ENCODE peak calls at places on chromosomes 11 and 22, in nine cellular contexts. U is stimulated activated CD4-positive, alpha-beta T cell treated with anti-CD3 and anti-CD28 coated beads, Interleukin-1b, Interleukin-23, amount 100 ng/mL, for 4 hours; E is RWPE1; X is IMR-90; S is fibroblast of mammary gland; T is activated B cell treated with CpG ODN at 0.5 μM for 24 hours; F is mammary epithelial cell; I is colonic mucosa; A is sigmoid colon. G is an unnamed sample.

GRCh38 chr11:72824811-72825505 is 10.7 kb downstream of the ATG16L2 start:
- DNase-seq in E (no peak), U (no peak), X (no peak), F (no peak), T (no peak), A (no peak), I (no peak), S (no peak), G (no peak)

GRCh38 chr11:46916251-46916650 is 2.1 kb downstream of the LRP4 start:
- DNase-seq in X (no peak), A (no peak), T (no peak), E (no peak), I (no peak), S (no peak), F (no peak), U (no peak), G (peak)

GRCh38 chr11:126840201-126840886 is 160.2 kb downstream of the KIRREL3 start:
- DNase-seq in T (no peak), S (peak), X (peak), E (no peak), U (no peak), I (no peak), A (no peak), F (no peak), G (peak)

GRCh38 chr22:41589260-41589600 is 410 bp downstream of the PMM1 start:
- DNase-seq in A (peak), E (no peak), I (peak), F (peak), S (no peak), X (no peak), T (no peak), U (no peak), G (no peak)

GRCh38 chr11:17991799-17992433 is 20.9 kb downstream of the SERGEF start:
- DNase-seq in A (no peak), X (peak), S (peak), I (peak), U (peak), T (no peak), E (peak), F (peak), G (peak)

GRCh38 chr11:100619484-100619883 is 67.6 kb upstream of the ARHGAP42 start:
- DNase-seq in X (peak), A (no peak), U (no peak), F (peak), S (peak), I (no peak), T (no peak), E (no peak), G (no peak)

GRCh38 chr22:19385221-19385906 is 46.2 kb downstream of the HIRA start:
- DNase-seq in A (peak), S (no peak), I (no peak), F (no peak), U (no peak), E (no peak), X (no peak), T (no peak), G (no peak)

GRCh38 chr11:125165111-125165663 is 636 bp downstream of the PKNOX2 start:
- DNase-seq in T (peak), A (peak), X (peak), I (no peak), U (no peak), E (peak), F (peak), S (peak), G (peak)

GRCh38 chr11:61895718-61896059 is 4.3 kb upstream of the FADS3 start:
- DNase-seq in U (no peak), S (no peak), A (no peak), I (no peak), F (no peak), X (no peak), T (no peak), E (no peak), G (no peak)

GRCh38 chr11:79456501-79456900 is 15.7 kb upstream of the TENM4 start:
- DNase-seq in U (no peak), T (no peak), F (no peak), X (no peak), A (no peak), I (no peak), E (no peak), S (no peak), G (peak)

GRCh38 chr11:78749243-78749730 is 174.6 kb upstream of the NARS2 start:
- DNase-seq in F (no peak), T (no peak), E (no peak), A (no peak), U (no peak), X (no peak), S (no peak), I (no peak), G (no peak)

GRCh38 chr22:44131412-44131811 is 49.3 kb upstream of the PARVG start:
- DNase-seq in F (no peak), X (no peak), I (no peak), U (no peak), S (no peak), A (peak), E (no peak), T (no peak), G (no peak)

GRCh38 chr11:60924906-60925684 is 835 bp downstream of the TMEM132A start:
- DNase-seq in F (no peak), U (no peak), E (no peak), S (no peak), A (no peak), T (no peak), X (no peak), I (no peak), G (peak)

GRCh38 chr11:8681837-8682218 is 637 bp downstream of the TRIM66 start:
- DNase-seq in E (no peak), F (no peak), T (no peak), U (no peak), X (no peak), A (no peak), I (no peak), S (no peak), G (no peak)

GRCh38 chr11:123035831-123036230 is 26.1 kb downstream of the HSPA8 start:
- DNase-seq in F (no peak), I (no peak), T (no peak), E (no peak), X (no peak), S (no peak), U (no peak), A (no peak), G (no peak)

GRCh38 chr22:35305525-35306070 is 5.9 kb downstream of the TOM1 start:
- DNase-seq in S (no peak), F (no peak), T (no peak), A (no peak), E (no peak), X (no peak), I (no peak), U (no peak), G (no peak)

GRCh38 chr22:17120281-17120680 is 879 bp downstream of the TMEM121B start:
- DNase-seq in X (peak), U (peak), F (peak), A (no peak), E (peak), T (peak), S (peak), I (no peak), G (peak)

GRCh38 chr22:49257551-49257951 is 570.1 kb downstream of the BRD1 start:
- DNase-seq in I (no peak), T (no peak), F (no peak), E (no peak), U (no peak), X (no peak), S (no peak), A (no peak), G (no peak)

GRCh38 chr22:27994481-27995331 is 75.7 kb upstream of the PITPNB start:
- DNase-seq in A (peak), E (no peak), U (no peak), S (no peak), F (no peak), T (no peak), I (no peak), X (no peak), G (no peak)

GRCh38 chr22:28435271-28435825 is 244.3 kb downstream of the TTC28 start:
- DNase-seq in S (no peak), U (no peak), F (peak), X (no peak), T (no peak), A (no peak), I (peak), E (peak), G (peak)

GRCh38 chr11:34495724-34496377 is 17.7 kb downstream of the ELF5 start:
- DNase-seq in E (peak), I (no peak), F (peak), T (no peak), X (no peak), U (no peak), A (no peak), S (no peak), G (no peak)

GRCh38 chr11:126838779-126839178 is 161.8 kb downstream of the KIRREL3 start:
- DNase-seq in F (no peak), T (no peak), E (no peak), X (no peak), S (no peak), I (no peak), U (no peak), A (no peak), G (no peak)

GRCh38 chr11:26344647-26345046 is 12.7 kb downstream of the ANO3 start:
- DNase-seq in T (no peak), I (no peak), E (no peak), F (no peak), U (no peak), X (no peak), S (peak), A (no peak), G (no peak)

GRCh38 chr11:132402056-132402684 is 1031.8 kb downstream of the NTM start:
- DNase-seq in E (peak), F (peak), X (peak), S (no peak), T (no peak), A (no peak), I (no peak), U (no peak), G (no peak)

GRCh38 chr22:19796169-19796568 is 35.6 kb downstream of the TBX1 start:
- DNase-seq in I (no peak), U (no peak), E (no peak), T (no peak), A (no peak), S (no peak), X (no peak), F (no peak), G (no peak)

GRCh38 chr22:27804683-27805297 is 3.2 kb upstream of the MN1 start:
- DNase-seq in F (peak), I (peak), U (peak), S (peak), A (peak), E (peak), T (no peak), X (peak), G (peak)

GRCh38 chr11:125244166-125244565 is 79.6 kb downstream of the PKNOX2 start:
- DNase-seq in F (no peak), A (no peak), X (no peak), I (no peak), S (no peak), E (no peak), T (no peak), U (no peak), G (no peak)

GRCh38 chr22:23862103-23862502 is 4.4 kb downstream of the SLC2A11 start:
- DNase-seq in U (no peak), S (peak), X (peak), T (no peak), F (peak), E (no peak), I (no peak), A (no peak), G (peak)

GRCh38 chr11:69642913-69643632 is 2.1 kb downstream of the CCND1 start:
- DNase-seq in A (peak), E (no peak), S (peak), T (peak), I (peak), X (peak), F (peak), U (peak), G (peak)

GRCh38 chr11:61693897-61694840 is 14.0 kb downstream of the DAGLA start:
- DNase-seq in I (peak), X (no peak), T (no peak), E (no peak), U (no peak), S (no peak), A (peak), F (no peak), G (no peak)

GRCh38 chr11:64809781-64810241 is 540 bp downstream of the MEN1 start:
- DNase-seq in I (peak), F (peak), A (no peak), U (no peak), E (peak), T (peak), X (no peak), S (no peak), G (peak)

GRCh38 chr11:129209891-129210830 is 18.0 kb upstream of the ARHGAP32 start:
- DNase-seq in X (no peak), T (no peak), F (no peak), S (no peak), A (no peak), E (no peak), I (no peak), U (no peak), G (no peak)